ENCODE peak calls at places on chromosome 1, in five cellular contexts. J is mammary epithelial cell, T is NCI-H82, K is NCI-H1092 treated with DMSO at 0.1 percent for 48 hours, C is WTC11. H is an unnamed sample.

GRCh38 chr1:43221256-43221778 is 48.5 kb upstream of the TMEM125 start:
- DNase-seq in J (no peak), T (no peak), C (no peak), K (no peak), H (no peak)

GRCh38 chr1:119147626-119148180 is 7.2 kb upstream of the WARS2 start:
- DNase-seq in T (no peak), C (no peak), K (no peak), J (no peak), H (no peak)

GRCh38 chr1:237470712-237471310 is 419.9 kb downstream of the ZP4 start:
- DNase-seq in T (peak; percentile 89), J (peak; percentile 1), K (peak; percentile 18), C (peak; percentile 18), H (no peak)

GRCh38 chr1:7771673-7772299 is 690 bp downstream of the VAMP3 start:
- DNase-seq in J (no peak), T (no peak), K (no peak), C (no peak), H (no peak)

GRCh38 chr1:221801773-221802516 is 60.1 kb upstream of the DUSP10 start:
- DNase-seq in J (peak; percentile 92), T (no peak), K (no peak), C (no peak), H (peak; percentile 73)

GRCh38 chr1:61097326-61097725 is 15.0 kb downstream of the NFIA start:
- DNase-seq in T (no peak), J (peak; percentile 71), C (no peak), K (no peak), H (no peak)

GRCh38 chr1:154190550-154190949 is 1.4 kb downstream of the TPM3 start:
- DNase-seq in T (no peak), K (no peak), C (no peak), J (no peak), H (no peak)

GRCh38 chr1:7922301-7922700 is 18.3 kb downstream of the TNFRSF9 start:
- DNase-seq in C (no peak), K (no peak), J (no peak), T (no peak), H (no peak)

GRCh38 chr1:12172042-12172851 is 5.5 kb downstream of the TNFRSF1B start:
- DNase-seq in C (no peak), T (no peak), J (no peak), K (no peak), H (no peak)

GRCh38 chr1:235090406-235091069 is 38.1 kb downstream of the TOMM20 start:
- DNase-seq in K (no peak), C (peak; percentile 76), J (no peak), T (no peak), H (no peak)

GRCh38 chr1:21534674-21535378 is 25.6 kb downstream of the ALPL start:
- DNase-seq in T (peak; percentile 73), C (peak; percentile 52), K (peak; percentile 61), J (peak; percentile 62), H (no peak)

GRCh38 chr1:92843429-92844352 is 11.9 kb downstream of the RPL5 start:
- DNase-seq in T (peak; percentile 48), C (no peak), J (no peak), K (no peak), H (no peak)

GRCh38 chr1:236605030-236605806 is 902 bp upstream of the HEATR1 start:
- DNase-seq in C (no peak), J (no peak), K (no peak), T (no peak), H (no peak)

GRCh38 chr1:159916240-159917051 is 8.9 kb downstream of the TAGLN2 start:
- DNase-seq in T (peak; percentile 88), K (peak; percentile 31), C (no peak), J (peak; percentile 43), H (no peak)

GRCh38 chr1:181135462-181135781 is 46.9 kb downstream of the IER5 start:
- DNase-seq in T (peak; percentile 28), C (no peak), K (no peak), J (no peak), H (no peak)

GRCh38 chr1:91075233-91076135 is 53.6 kb upstream of the ZNF644 start:
- DNase-seq in T (no peak), C (no peak), K (no peak), J (no peak), H (no peak)

GRCh38 chr1:234617135-234617985 is 7.4 kb upstream of the IRF2BP2 start:
- DNase-seq in J (peak; percentile 33), C (no peak), T (no peak), K (peak; percentile 57), H (no peak)

GRCh38 chr1:209409786-209410185 is 173.7 kb upstream of the CAMK1G start:
- DNase-seq in T (no peak), J (peak; percentile 92), K (no peak), C (no peak), H (peak; percentile 92)

GRCh38 chr1:106571109-106571508 is 485.4 kb upstream of the PRMT6 start:
- DNase-seq in K (no peak), J (no peak), C (no peak), T (no peak), H (peak; percentile 20)

GRCh38 chr1:25805863-25806225 is 5.9 kb downstream of the SELENON start:
- DNase-seq in C (no peak), J (no peak), K (no peak), T (no peak), H (no peak)

GRCh38 chr1:180123463-180123936 is 31.2 kb upstream of the QSOX1 start:
- DNase-seq in J (peak; percentile 45), C (no peak), T (no peak), K (no peak), H (peak; percentile 70)

GRCh38 chr1:84090447-84091244 is 53.4 kb upstream of the PRKACB start:
- DNase-seq in C (no peak), T (no peak), J (no peak), K (no peak), H (no peak)

GRCh38 chr1:202590975-202591411 is 119.3 kb downstream of the SYT2 start:
- DNase-seq in C (no peak), T (no peak), J (peak; percentile 70), K (no peak), H (no peak)

H was measured in epithelial cell of prostate.